ENCODE peak calls at places on chromosomes 7 and 10, in five cellular contexts. One of them, this sample, is unnamed. For H3K36me3, the result is how much of the 10 kb centered on the place peaks cover.

GRCh38 chr10:123061865-123062264 is 53.1 kb downstream of the ACADSB start:
- DNase-seq in CD8-positive, alpha-beta memory T cell: no peak
- DNase-seq in fibroblast of lung: no peak
- DNase-seq in pancreas: no peak
- DNase-seq in mammary epithelial cell: no peak
- DNase-seq in this sample: no peak

GRCh38 chr7:111903016-111903415 is 303.2 kb downstream of the DOCK4 start:
- DNase-seq in CD8-positive, alpha-beta memory T cell: no peak
- DNase-seq in pancreas: no peak
- DNase-seq in mammary epithelial cell: no peak
- DNase-seq in fibroblast of lung: no peak
- DNase-seq in this sample: no peak

GRCh38 chr7:104982308-104982755 is 31.7 kb upstream of the KMT2E start:
- DNase-seq in mammary epithelial cell: peak
- DNase-seq in CD8-positive, alpha-beta memory T cell: no peak
- DNase-seq in fibroblast of lung: peak
- DNase-seq in pancreas: no peak
- DNase-seq in this sample: no peak

GRCh38 chr7:82416402-82416801 is 27.2 kb downstream of the CACNA2D1 start:
- DNase-seq in fibroblast of lung: no peak
- DNase-seq in CD8-positive, alpha-beta memory T cell: no peak
- DNase-seq in mammary epithelial cell: no peak
- DNase-seq in pancreas: no peak
- DNase-seq in this sample: no peak

GRCh38 chr7:139560678-139561077 is 37.2 kb downstream of the CLEC2L start:
- DNase-seq in fibroblast of lung: no peak
- DNase-seq in mammary epithelial cell: no peak
- DNase-seq in pancreas: no peak
- DNase-seq in CD8-positive, alpha-beta memory T cell: no peak
- DNase-seq in this sample: no peak

GRCh38 chr10:28036587-28036986 is 37.7 kb upstream of the ODAD2 start:
- DNase-seq in CD8-positive, alpha-beta memory T cell: no peak
- DNase-seq in mammary epithelial cell: no peak
- DNase-seq in pancreas: no peak
- DNase-seq in fibroblast of lung: peak
- DNase-seq in this sample: no peak

GRCh38 chr7:5549096-5549896 is 125.7 kb upstream of the TNRC18 start:
- DNase-seq in pancreas: no peak
- DNase-seq in fibroblast of lung: peak
- DNase-seq in CD8-positive, alpha-beta memory T cell: no peak
- DNase-seq in mammary epithelial cell: peak
- DNase-seq in this sample: peak

GRCh38 chr7:80255656-80256055 is 121.0 kb downstream of the GNAI1 start:
- DNase-seq in fibroblast of lung: no peak
- DNase-seq in CD8-positive, alpha-beta memory T cell: no peak
- DNase-seq in pancreas: no peak
- DNase-seq in mammary epithelial cell: no peak
- DNase-seq in this sample: no peak

GRCh38 chr10:132634241-132634946 is 96.8 kb downstream of the INPP5A start:
- DNase-seq in mammary epithelial cell: no peak
- DNase-seq in CD8-positive, alpha-beta memory T cell: no peak
- DNase-seq in fibroblast of lung: no peak
- DNase-seq in pancreas: no peak
- DNase-seq in this sample: no peak

GRCh38 chr10:78458983-78459638 is 425.4 kb downstream of the RPS24 start:
- DNase-seq in mammary epithelial cell: no peak
- DNase-seq in pancreas: peak
- DNase-seq in fibroblast of lung: peak
- DNase-seq in CD8-positive, alpha-beta memory T cell: no peak
- DNase-seq in this sample: no peak

DNA sequence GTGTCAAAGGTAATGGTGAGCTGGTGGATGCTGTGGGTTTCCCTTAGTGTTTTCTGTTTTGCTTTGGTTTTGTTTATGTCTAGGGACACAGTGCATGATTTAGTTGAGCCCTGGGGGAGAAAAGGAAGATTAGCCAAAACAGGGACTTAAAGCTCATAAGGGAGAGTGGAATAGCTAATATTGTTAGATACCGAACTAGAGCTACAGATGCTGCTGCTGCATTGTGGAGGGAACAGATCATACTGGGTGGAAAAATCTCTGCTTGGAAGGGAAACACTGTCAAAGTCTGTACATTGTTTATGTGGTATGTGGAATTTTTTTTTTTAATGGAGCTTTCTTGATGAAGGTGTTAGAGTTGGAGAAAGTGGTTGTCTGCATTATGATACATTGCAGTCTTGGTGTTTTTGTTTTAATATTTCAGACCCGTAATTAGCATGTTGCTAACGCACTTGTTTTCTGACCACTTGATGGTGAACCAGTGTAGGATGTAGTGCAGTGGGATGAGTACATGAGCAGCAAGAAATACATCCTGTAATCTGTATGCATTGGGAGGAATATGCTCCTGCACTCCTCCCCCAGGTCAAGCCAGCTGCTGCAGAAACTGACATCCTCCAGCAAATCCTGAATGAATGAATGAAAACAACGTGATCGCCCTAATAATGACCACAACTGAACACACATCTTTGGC is 2.2 kb downstream of the GLCCI1 start:
- DNase-seq in pancreas: no peak
- DNase-seq in fibroblast of lung: peak
- DNase-seq in mammary epithelial cell: peak
- DNase-seq in CD8-positive, alpha-beta memory T cell: no peak
- DNase-seq in this sample: peak
- H3K4me3 ChIP-seq in pancreas: peak
- H3K4me3 ChIP-seq in fibroblast of lung: peak
- H3K4me3 ChIP-seq in mammary epithelial cell: peak
- H3K4me3 ChIP-seq in CD8-positive, alpha-beta memory T cell: peak
- H3K4me3 ChIP-seq in this sample: peak

GRCh38 chr10:102376901-102377300 is 18.6 kb upstream of the NFKB2 start:
- DNase-seq in CD8-positive, alpha-beta memory T cell: no peak
- DNase-seq in mammary epithelial cell: no peak
- DNase-seq in fibroblast of lung: no peak
- DNase-seq in pancreas: no peak
- DNase-seq in this sample: no peak
- H3K36me3 ChIP-seq in CD8-positive, alpha-beta memory T cell: under half
- H3K36me3 ChIP-seq in mammary epithelial cell: under half
- H3K36me3 ChIP-seq in fibroblast of lung: under half
- H3K36me3 ChIP-seq in pancreas: under half
- H3K36me3 ChIP-seq in this sample: under half

GRCh38 chr10:21372651-21373410 is 152.7 kb downstream of the SKIDA1 start:
- DNase-seq in mammary epithelial cell: peak
- DNase-seq in pancreas: no peak
- DNase-seq in CD8-positive, alpha-beta memory T cell: no peak
- DNase-seq in fibroblast of lung: peak
- DNase-seq in this sample: peak
- H3K4me3 ChIP-seq in mammary epithelial cell: peak
- H3K4me3 ChIP-seq in pancreas: no peak
- H3K4me3 ChIP-seq in CD8-positive, alpha-beta memory T cell: peak
- H3K4me3 ChIP-seq in fibroblast of lung: peak
- H3K4me3 ChIP-seq in this sample: no peak

DNA sequence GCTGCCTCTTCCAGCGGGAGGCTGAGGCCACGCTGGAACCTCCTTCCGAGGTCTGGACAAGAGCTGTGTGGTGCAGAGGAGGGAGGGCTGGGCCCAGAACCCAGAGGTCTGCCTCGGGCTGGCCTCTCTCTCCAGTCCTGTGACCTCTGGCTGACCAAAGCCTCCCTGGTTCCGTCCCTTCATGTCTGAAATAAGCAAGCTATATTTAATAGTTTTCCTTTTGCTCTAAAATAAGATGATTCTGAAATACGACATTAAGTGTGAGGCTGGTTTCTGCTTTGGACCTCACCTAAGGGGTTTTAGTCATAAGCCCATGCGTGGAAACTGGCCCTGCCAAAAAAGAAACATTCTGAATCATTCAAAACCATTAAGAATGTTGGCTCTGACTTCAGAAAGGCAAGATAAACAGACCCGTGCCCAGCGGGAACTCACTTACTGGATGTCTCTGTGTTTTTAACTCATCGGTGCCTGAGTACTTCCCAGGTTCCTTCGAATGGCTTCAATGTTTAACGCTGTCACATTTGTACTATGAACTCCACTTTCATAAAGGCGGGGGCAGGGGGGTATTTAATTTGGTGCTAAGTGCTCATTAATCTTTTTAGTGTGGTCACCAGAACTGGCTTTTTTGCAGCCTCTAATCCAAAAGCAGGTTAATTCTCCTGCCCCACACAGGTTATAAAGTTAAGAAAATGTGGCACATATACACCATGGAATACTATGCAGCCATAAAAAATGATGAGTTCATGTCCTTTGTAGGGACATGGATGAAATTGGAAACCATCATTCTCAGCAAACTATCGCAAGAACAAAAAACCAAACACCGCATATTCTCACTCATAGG is 157.5 kb upstream of the KLF14 start:
- DNase-seq in pancreas: no peak
- DNase-seq in CD8-positive, alpha-beta memory T cell: no peak
- DNase-seq in fibroblast of lung: peak
- DNase-seq in mammary epithelial cell: peak
- DNase-seq in this sample: peak
- H3K36me3 ChIP-seq in pancreas: under half
- H3K36me3 ChIP-seq in CD8-positive, alpha-beta memory T cell: under half
- H3K36me3 ChIP-seq in fibroblast of lung: under half
- H3K36me3 ChIP-seq in mammary epithelial cell: under half
- H3K36me3 ChIP-seq in this sample: half or more

GRCh38 chr10:124741922-124742417 is 2.2 kb downstream of the FAM53B start:
- DNase-seq in fibroblast of lung: no peak
- DNase-seq in pancreas: no peak
- DNase-seq in mammary epithelial cell: peak
- DNase-seq in CD8-positive, alpha-beta memory T cell: no peak
- DNase-seq in this sample: no peak

GRCh38 chr10:124739996-124740373 is 4.2 kb downstream of the FAM53B start:
- DNase-seq in pancreas: no peak
- DNase-seq in fibroblast of lung: no peak
- DNase-seq in CD8-positive, alpha-beta memory T cell: no peak
- DNase-seq in mammary epithelial cell: no peak
- DNase-seq in this sample: no peak

GRCh38 chr10:124739119-124739921 is 4.9 kb downstream of the FAM53B start:
- DNase-seq in mammary epithelial cell: no peak
- DNase-seq in pancreas: no peak
- DNase-seq in CD8-positive, alpha-beta memory T cell: no peak
- DNase-seq in fibroblast of lung: no peak
- DNase-seq in this sample: peak

GRCh38 chr10:124741281-124741921 is 2.8 kb downstream of the FAM53B start:
- DNase-seq in CD8-positive, alpha-beta memory T cell: peak
- DNase-seq in pancreas: peak
- DNase-seq in mammary epithelial cell: peak
- DNase-seq in fibroblast of lung: peak
- DNase-seq in this sample: peak

GRCh38 chr10:124740374-124741280 is 3.6 kb downstream of the FAM53B start:
- DNase-seq in CD8-positive, alpha-beta memory T cell: no peak
- DNase-seq in fibroblast of lung: peak
- DNase-seq in pancreas: no peak
- DNase-seq in mammary epithelial cell: peak
- DNase-seq in this sample: peak
- H3K4me3 ChIP-seq in CD8-positive, alpha-beta memory T cell: peak
- H3K4me3 ChIP-seq in fibroblast of lung: no peak
- H3K4me3 ChIP-seq in pancreas: peak
- H3K4me3 ChIP-seq in mammary epithelial cell: peak
- H3K4me3 ChIP-seq in this sample: peak

DNA sequence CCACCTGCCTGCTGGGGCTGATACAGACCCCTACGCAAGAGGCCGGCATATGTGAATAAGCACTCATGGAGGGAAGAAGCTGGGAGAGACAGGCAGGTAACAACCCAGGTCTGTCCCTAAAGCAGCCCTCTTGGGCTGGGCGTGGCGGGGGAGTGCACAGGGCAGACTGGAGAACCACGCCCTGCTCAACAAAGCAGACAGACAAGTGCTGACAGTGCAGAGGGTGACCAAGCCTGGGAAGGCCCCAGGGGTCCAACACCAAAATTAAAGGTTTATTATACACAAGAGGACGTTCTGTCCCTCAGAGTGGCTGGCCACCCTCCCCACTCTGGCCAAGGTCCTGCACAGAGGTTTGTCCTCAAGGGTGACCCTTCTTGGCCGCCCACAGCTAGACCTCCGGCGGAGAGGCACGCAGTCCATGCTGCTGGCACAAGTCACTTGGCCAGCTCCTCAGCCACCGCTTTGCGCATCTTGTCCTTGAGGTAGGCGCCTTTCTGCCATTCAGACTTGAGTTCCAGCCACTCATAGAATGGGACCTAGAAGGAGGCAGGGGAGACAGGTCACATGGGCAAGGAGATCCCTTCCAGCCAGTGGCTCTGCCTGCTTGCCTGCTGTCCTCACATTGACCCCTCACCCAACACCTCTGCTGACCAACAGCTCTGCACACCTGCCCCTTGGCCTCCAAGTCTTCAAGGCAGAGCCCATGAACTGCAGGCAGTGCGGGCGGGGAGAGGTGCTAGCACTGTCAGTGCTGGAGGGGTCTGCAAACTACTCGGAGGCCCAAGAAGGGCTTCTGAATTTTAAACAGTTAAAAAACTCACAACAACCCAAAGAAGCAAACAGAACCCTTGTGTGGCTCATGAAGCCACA is 11.4 kb upstream of the NACAD start:
- DNase-seq in pancreas: no peak
- DNase-seq in CD8-positive, alpha-beta memory T cell: no peak
- DNase-seq in fibroblast of lung: no peak
- DNase-seq in mammary epithelial cell: no peak
- DNase-seq in this sample: no peak
- H3K36me3 ChIP-seq in pancreas: half or more
- H3K36me3 ChIP-seq in CD8-positive, alpha-beta memory T cell: half or more
- H3K36me3 ChIP-seq in fibroblast of lung: under half
- H3K36me3 ChIP-seq in mammary epithelial cell: under half
- H3K36me3 ChIP-seq in this sample: half or more

This sample was measured in MG63.